ENCODE peak calls at places on chromosomes 4 and X, in eight cellular contexts. S is AG04449, Y is MM.1S, H is BJ, R is A673, B is AG10803, A is left ventricle myocardium inferior, O is pancreas. N is an unnamed sample.

GRCh38 chr4:108619372-108620100 is 840 bp upstream of the RPL34 start:
- DNase-seq in H (no peak), O (no peak), Y (no peak), R (no peak), A (no peak), S (no peak), B (no peak), N (no peak)

GRCh38 chr4:188076169-188076568 is 33.2 kb downstream of the TRIML2 start:
- DNase-seq in Y (no peak), H (no peak), A (no peak), R (no peak), B (no peak), S (no peak), O (no peak), N (no peak)

GRCh38 chrX:9888953-9889470 is 78.1 kb upstream of the CLDN34 start:
- DNase-seq in O (no peak), B (peak), R (no peak), S (no peak), H (peak), A (no peak), Y (no peak), N (no peak)

GRCh38 chrX:9912341-9912740 is 54.8 kb upstream of the CLDN34 start:
- DNase-seq in H (no peak), Y (no peak), B (no peak), R (no peak), S (no peak), O (no peak), A (no peak), N (peak)

GRCh38 chr4:8905773-8906667 is 34.4 kb upstream of the HMX1 start:
- DNase-seq in S (no peak), B (no peak), Y (no peak), H (no peak), O (peak), R (no peak), A (no peak), N (no peak)

GRCh38 chrX:78527263-78527662 is 131.9 kb downstream of the RTL3 start:
- DNase-seq in B (peak), O (no peak), S (no peak), H (no peak), R (no peak), Y (no peak), A (no peak), N (peak)

GRCh38 chr4:56979674-56980073 is 978 bp downstream of the POLR2B start:
- DNase-seq in R (no peak), B (peak), S (no peak), Y (peak), A (no peak), H (no peak), O (no peak), N (no peak)

GRCh38 chr4:186724861-186725419 is 1.3 kb upstream of the FAT1 start:
- DNase-seq in B (peak), R (peak), H (no peak), Y (peak), A (no peak), S (no peak), O (no peak), N (peak)

GRCh38 chr4:185817403-185817818 is 5.4 kb upstream of the SORBS2 start:
- DNase-seq in A (peak), S (no peak), B (no peak), R (no peak), O (peak), H (no peak), Y (peak), N (no peak)

GRCh38 chr4:148376151-148376550 is 66.1 kb downstream of the NR3C2 start:
- DNase-seq in B (peak), H (no peak), O (no peak), A (no peak), S (no peak), R (peak), Y (peak), N (peak)

GRCh38 chr4:172352351-172352750 is 539.1 kb downstream of the GALNTL6 start:
- DNase-seq in O (no peak), H (no peak), A (no peak), R (no peak), Y (no peak), S (no peak), B (no peak), N (no peak)

GRCh38 chr4:155878611-155879010 is 12.5 kb upstream of the ASIC5 start:
- DNase-seq in S (no peak), B (no peak), A (no peak), Y (no peak), O (no peak), R (no peak), H (no peak), N (no peak)

GRCh38 chr4:56995525-56995924 is 16.8 kb downstream of the POLR2B start:
- DNase-seq in H (peak), S (no peak), Y (no peak), A (peak), O (no peak), R (peak), B (peak), N (peak)

GRCh38 chrX:2974946-2975345 is 31.4 kb upstream of the ARSH start:
- DNase-seq in A (no peak), R (no peak), B (peak), O (no peak), S (no peak), H (no peak), Y (no peak), N (peak)

GRCh38 chr4:11183358-11183745 is 245.3 kb downstream of the HS3ST1 start:
- DNase-seq in S (no peak), O (no peak), H (no peak), B (no peak), A (no peak), Y (no peak), R (no peak), N (peak)

GRCh38 chr4:141389649-141390048 is 169.0 kb downstream of the ZNF330 start:
- DNase-seq in B (no peak), R (no peak), S (no peak), A (no peak), O (no peak), Y (no peak), H (no peak), N (peak)

GRCh38 chrX:128310912-128311311 is 258.7 kb upstream of the ACTRT1 start:
- DNase-seq in H (no peak), B (no peak), O (no peak), R (no peak), A (no peak), S (no peak), Y (no peak), N (no peak)

GRCh38 chr4:47463235-47463956 is at the start of gene COMMD8:
- DNase-seq in S (no peak), B (peak), O (peak), H (peak), A (peak), Y (peak), R (peak), N (peak)

GRCh38 chr4:1793496-1793840 is 375 bp downstream of the FGFR3 start:
- DNase-seq in O (no peak), Y (peak), H (no peak), A (peak), R (peak), S (no peak), B (no peak), N (no peak)

GRCh38 chr4:40540801-40541200 is 88.9 kb downstream of the RBM47 start:
- DNase-seq in O (no peak), H (no peak), Y (no peak), B (no peak), S (no peak), A (no peak), R (no peak), N (no peak)

GRCh38 chr4:71293705-71294104 is 45.1 kb upstream of the SLC4A4 start:
- DNase-seq in S (no peak), A (no peak), H (no peak), O (no peak), R (no peak), Y (no peak), B (peak), N (peak)

GRCh38 chrX:103831803-103832544 is at the start of gene RAB9B:
- DNase-seq in O (peak), S (no peak), B (no peak), A (peak), R (peak), H (no peak), Y (peak), N (peak)

GRCh38 chr4:175035907-175036306 is 117.7 kb downstream of the ADAM29 start:
- DNase-seq in H (no peak), B (peak), O (no peak), S (peak), Y (no peak), R (no peak), A (no peak), N (peak)

GRCh38 chr4:86359944-86360478 is at the start of gene MAPK10:
- DNase-seq in R (no peak), A (peak), B (peak), O (no peak), H (peak), Y (peak), S (peak), N (peak)

GRCh38 chrX:54920610-54921426 is at the start of gene TRO:
- DNase-seq in R (peak), A (no peak), B (no peak), H (no peak), S (no peak), Y (no peak), O (no peak), N (peak)

GRCh38 chr4:13766722-13767495 is 139.4 kb upstream of the BOD1L1 start:
- DNase-seq in S (no peak), B (no peak), H (no peak), R (no peak), Y (no peak), O (no peak), A (no peak), N (no peak)

GRCh38 chrX:145393702-145394235 is 146.5 kb downstream of the SPANXN1 start:
- DNase-seq in A (no peak), O (no peak), B (no peak), Y (peak), H (no peak), R (peak), S (no peak), N (no peak)

GRCh38 chr4:66629927-66630326 is 915.4 kb downstream of the CENPC start:
- DNase-seq in O (no peak), Y (no peak), H (no peak), R (no peak), B (no peak), S (no peak), A (no peak), N (no peak)

GRCh38 chrX:16892504-16893362 is 22.6 kb upstream of the RBBP7 start:
- DNase-seq in R (peak), Y (peak), B (peak), A (peak), O (no peak), S (no peak), H (no peak), N (peak)

GRCh38 chr4:25350561-25350960 is 26.5 kb upstream of the ANAPC4 start:
- DNase-seq in A (no peak), Y (no peak), S (peak), R (peak), B (peak), O (no peak), H (no peak), N (no peak)

GRCh38 chr4:37749398-37749988 is 63.3 kb upstream of the RELL1 start:
- DNase-seq in B (no peak), O (no peak), S (no peak), A (no peak), H (no peak), Y (no peak), R (no peak), N (no peak)
- H3K4me3 ChIP-seq in B (no peak), O (no peak), S (no peak), A (no peak), H (no peak), Y (no peak), R (no peak), N (no peak)

GRCh38 chr4:88696620-88697019 is 1.0 kb downstream of the NAP1L5 start:
- DNase-seq in O (no peak), Y (no peak), H (no peak), S (no peak), B (no peak), A (no peak), R (no peak), N (no peak)
- H3K4me3 ChIP-seq in O (no peak), Y (no peak), H (peak), S (peak), B (peak), A (peak), R (no peak), N (peak)

DNA sequence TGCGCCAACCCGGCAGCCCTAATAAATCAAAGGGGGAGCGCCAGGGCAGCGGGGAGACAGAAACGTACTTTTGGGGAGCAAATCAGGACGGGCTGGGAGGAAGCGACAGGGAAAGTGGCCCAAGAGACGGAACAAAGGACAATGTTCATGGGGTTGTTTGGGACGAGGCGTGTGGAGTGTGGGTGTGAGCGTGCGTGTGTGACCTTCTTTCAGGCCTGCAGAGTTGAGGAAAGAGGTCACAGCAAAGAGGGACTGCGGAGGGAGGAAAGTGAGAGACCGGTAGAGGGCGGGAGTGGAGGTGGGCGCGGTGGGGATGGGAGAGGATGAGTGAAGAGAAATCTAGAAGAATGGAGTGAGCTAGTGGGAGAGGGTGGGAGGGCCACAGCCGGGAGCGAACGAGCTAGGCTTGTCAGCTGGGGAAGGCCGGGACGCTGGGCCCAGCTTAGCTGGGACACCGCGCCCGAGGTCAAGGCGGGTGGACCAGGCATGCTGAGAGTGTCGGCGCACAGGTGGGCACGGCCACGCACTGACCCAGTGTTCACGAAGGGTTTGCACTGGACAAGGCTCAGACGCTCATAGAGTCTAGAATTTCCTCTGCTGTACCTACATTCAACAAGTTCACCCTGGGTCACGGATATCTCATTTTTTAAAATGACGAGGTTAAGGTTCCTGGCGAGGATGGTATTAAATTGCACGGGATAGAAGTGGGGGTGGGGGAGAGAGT is 14.7 kb upstream of the PITX2 start:
- DNase-seq in A (no peak), H (no peak), Y (no peak), S (no peak), R (peak), B (peak), O (no peak), N (no peak)
- H3K4me3 ChIP-seq in A (peak), H (peak), Y (no peak), S (peak), R (peak), B (peak), O (no peak), N (no peak)

DNA sequence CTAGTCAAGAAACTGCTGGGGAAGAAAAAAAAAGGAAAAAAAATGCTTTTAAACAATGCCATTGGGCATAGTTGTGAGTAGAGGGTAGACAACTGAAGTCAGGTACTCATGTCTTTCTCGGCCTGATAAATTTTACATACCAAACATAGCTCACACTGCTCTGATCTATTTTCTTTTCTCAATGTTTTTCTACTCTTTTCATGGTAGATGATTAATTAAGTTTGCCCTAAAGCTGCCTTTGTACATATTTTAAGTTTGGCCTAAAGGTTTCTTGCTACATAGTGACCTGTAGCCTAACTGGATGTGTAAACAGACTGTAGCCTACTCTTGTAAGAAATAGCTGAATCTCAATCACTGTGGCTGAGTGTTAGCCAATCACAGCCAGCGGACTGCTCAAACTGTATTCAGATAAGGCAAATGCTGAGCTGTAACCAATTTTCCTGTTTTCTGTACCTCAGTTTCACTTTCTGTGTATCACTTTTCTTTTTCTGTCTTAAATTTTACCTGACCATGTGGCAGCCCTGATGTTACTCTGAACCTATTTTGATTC is 121.0 kb downstream of the PCDH10 start:
- DNase-seq in S (no peak), R (no peak), Y (peak), B (no peak), H (no peak), O (no peak), A (no peak), N (no peak)
- H3K4me3 ChIP-seq in S (no peak), R (no peak), Y (no peak), B (no peak), H (no peak), O (no peak), A (no peak), N (no peak)

DNA sequence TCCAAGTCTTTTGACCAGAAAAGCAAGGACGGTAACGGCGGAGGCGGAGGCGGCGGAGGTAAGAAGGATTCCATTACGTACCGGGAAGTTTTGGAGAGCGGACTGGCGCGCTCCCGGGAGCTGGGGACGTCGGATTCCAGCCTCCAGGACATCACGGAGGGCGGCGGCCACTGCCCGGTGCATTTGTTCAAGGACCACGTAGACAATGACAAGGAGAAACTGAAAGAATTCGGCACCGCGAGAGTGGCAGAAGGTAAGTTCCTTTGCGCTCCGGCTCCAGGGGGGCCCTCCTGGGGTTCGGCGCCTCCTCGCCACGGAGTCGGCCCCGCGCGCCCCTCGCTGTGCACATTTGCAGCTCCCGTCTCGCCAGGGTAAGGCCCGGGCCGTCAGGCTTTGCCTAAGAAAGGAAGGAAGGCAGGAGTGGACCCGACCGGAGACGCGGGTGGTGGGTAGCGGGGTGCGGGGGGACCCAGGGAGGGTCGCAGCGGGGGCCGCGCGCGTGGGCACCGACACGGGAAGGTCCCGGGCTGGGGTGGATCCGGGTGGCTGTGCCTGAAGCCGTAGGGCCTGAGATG is 418 bp downstream of the SHOX start:
- DNase-seq in H (no peak), Y (no peak), A (no peak), R (no peak), S (no peak), B (no peak), O (no peak), N (no peak)
- H3K4me3 ChIP-seq in H (peak), Y (no peak), A (no peak), R (no peak), S (no peak), B (peak), O (no peak), N (no peak)

GRCh38 chrX:40083979-40084359 is 13.8 kb downstream of the BCOR start:
- DNase-seq in H (no peak), A (no peak), Y (no peak), B (no peak), S (no peak), O (peak), R (no peak), N (no peak)

GRCh38 chrX:40086569-40087335 is 11.0 kb downstream of the BCOR start:
- DNase-seq in A (no peak), H (no peak), Y (no peak), O (peak), R (no peak), S (no peak), B (no peak), N (no peak)

GRCh38 chrX:40084471-40084870 is 13.3 kb downstream of the BCOR start:
- DNase-seq in B (no peak), A (no peak), Y (no peak), O (no peak), R (no peak), H (no peak), S (no peak), N (no peak)

GRCh38 chrX:40085086-40085551 is 12.6 kb downstream of the BCOR start:
- DNase-seq in H (no peak), R (peak), A (no peak), Y (no peak), B (peak), O (peak), S (peak), N (no peak)

DNA sequence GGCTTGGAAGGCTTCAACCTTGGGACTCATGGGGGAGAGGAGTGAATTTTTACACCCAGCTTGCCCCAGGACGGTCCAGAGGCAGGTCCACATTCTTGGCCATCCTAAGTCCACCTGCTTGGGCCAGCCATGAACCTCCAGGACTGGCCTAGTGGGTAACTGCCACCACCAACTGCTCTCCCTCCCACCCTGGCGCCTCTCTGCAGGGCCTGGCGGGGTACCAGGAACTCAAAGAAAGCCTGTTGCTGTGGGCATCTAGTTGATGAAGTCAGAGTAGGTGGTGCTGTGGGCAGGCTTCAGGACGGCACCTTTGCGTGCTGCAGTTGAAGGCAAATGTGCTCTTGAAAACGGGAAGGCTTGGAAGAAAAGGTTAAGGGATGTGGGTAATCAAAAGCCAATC is 12.0 kb downstream of the BCOR start:
- DNase-seq in B (no peak), O (peak), A (no peak), S (no peak), Y (no peak), R (no peak), H (no peak), N (no peak)
- H3K4me3 ChIP-seq in B (no peak), O (no peak), A (no peak), S (no peak), Y (no peak), R (no peak), H (no peak), N (no peak)

N was measured in astrocyte of the spinal cord.